ENCODE peak calls at places on chromosomes 6 and 20, in ten cellular contexts. D, W, V, J, Z, U, O, P, S and Q are unnamed samples.

GRCh38 chr6:16583151-16583762 is 178.0 kb downstream of the ATXN1 start:
- DNase-seq in D (no peak), P (no peak), U (no peak), V (no peak), S (peak), O (no peak), J (no peak), W (no peak), Z (no peak), Q (no peak)

GRCh38 chr6:110002676-110003075 is 24.6 kb downstream of the GPR6 start:
- DNase-seq in S (no peak), W (no peak), O (no peak), D (no peak), V (no peak), U (no peak), J (no peak), P (no peak), Z (no peak), Q (no peak)

GRCh38 chr20:11207749-11208502 is 534.1 kb upstream of the JAG1 start:
- DNase-seq in D (peak), U (peak), W (peak), S (peak), O (no peak), V (no peak), Z (no peak), J (peak), P (no peak), Q (no peak)

GRCh38 chr6:131067521-131067920 is 4.5 kb upstream of the EPB41L2 start:
- DNase-seq in O (no peak), P (no peak), U (no peak), D (no peak), V (no peak), Z (no peak), S (no peak), J (no peak), W (no peak), Q (no peak)

GRCh38 chr20:40010483-40010882 is 678.6 kb downstream of the MAFB start:
- DNase-seq in D (no peak), W (no peak), U (peak), S (no peak), J (peak), P (no peak), V (no peak), O (no peak), Z (no peak), Q (no peak)

GRCh38 chr6:155519339-155519738 is 63.7 kb upstream of the NOX3 start:
- DNase-seq in D (no peak), U (no peak), V (no peak), O (no peak), W (no peak), Z (no peak), S (no peak), J (no peak), P (no peak), Q (no peak)

GRCh38 chr6:31597006-31597405 is 4.2 kb upstream of the NCR3 start:
- DNase-seq in D (peak), V (peak), O (no peak), S (no peak), J (peak), W (peak), Z (no peak), P (peak), U (peak), Q (no peak)

GRCh38 chr6:136129365-136129764 is 120.7 kb downstream of the MTFR2 start:
- DNase-seq in W (no peak), U (peak), V (no peak), J (no peak), P (no peak), S (no peak), O (no peak), Z (no peak), D (no peak), Q (no peak)

GRCh38 chr6:51855310-51856082 is 231.9 kb downstream of the PKHD1 start:
- DNase-seq in S (no peak), V (peak), J (peak), W (peak), P (no peak), Z (peak), O (no peak), U (peak), D (peak), Q (no peak)

GRCh38 chr6:10425177-10425972 is 10.5 kb upstream of the TFAP2A start:
- DNase-seq in J (peak), W (no peak), V (no peak), U (peak), D (no peak), P (no peak), S (no peak), Z (no peak), O (no peak), Q (no peak)

GRCh38 chr6:31175961-31176360 is 5.5 kb upstream of the POU5F1 start:
- DNase-seq in O (no peak), J (peak), W (no peak), Z (no peak), S (no peak), U (peak), D (peak), P (no peak), V (no peak), Q (no peak)

GRCh38 chr6:95091823-95092436 is 485.4 kb upstream of the MANEA start:
- DNase-seq in W (peak), Z (peak), S (no peak), D (peak), V (peak), O (no peak), P (no peak), J (peak), U (peak), Q (no peak)

GRCh38 chr6:45607818-45608217 is 230.1 kb upstream of the SUPT3H start:
- DNase-seq in W (peak), Z (no peak), J (peak), D (peak), S (no peak), V (no peak), O (no peak), P (no peak), U (peak), Q (no peak)

GRCh38 chr6:135537782-135538301 is 40.3 kb upstream of the AHI1 start:
- DNase-seq in U (peak), Z (no peak), W (no peak), O (no peak), P (no peak), S (no peak), D (peak), J (peak), V (no peak), Q (no peak)

GRCh38 chr20:17316316-17317038 is 89.6 kb downstream of the PCSK2 start:
- DNase-seq in W (no peak), S (no peak), U (no peak), J (no peak), D (no peak), P (no peak), V (no peak), Z (no peak), O (no peak), Q (no peak)

GRCh38 chr6:2768696-2769095 is 3.5 kb downstream of the WRNIP1 start:
- DNase-seq in P (no peak), J (no peak), O (no peak), S (no peak), U (no peak), Z (no peak), W (no peak), V (no peak), D (no peak), Q (no peak)

GRCh38 chr6:40889137-40889832 is 149.7 kb downstream of the UNC5CL start:
- DNase-seq in V (no peak), J (no peak), D (no peak), U (no peak), Z (no peak), P (no peak), S (no peak), W (no peak), O (no peak), Q (no peak)